ENCODE peak calls at places on chromosomes 3 and 15, in six cellular contexts. W is RWPE2, Q is pancreas, I is neural progenitor cell, E is spleen, O is cardiac muscle cell. F is an unnamed sample.
A peak's percentile ranks its signal among the peaks of the same experiment; 100 is the strongest.

GRCh38 chr3:195916991-195917390 is 8.6 kb upstream of the TNK2 start:
- DNase-seq in Q (no peak), W (no peak), I (no peak), E (peak; percentile 46), O (no peak), F (peak; percentile 29)

GRCh38 chr15:66069751-66070150 is 183.8 kb downstream of the MEGF11 start:
- DNase-seq in W (no peak), Q (no peak), E (no peak), I (no peak), O (no peak), F (no peak)

GRCh38 chr3:24829011-24829581 is 334.4 kb upstream of the THRB start:
- DNase-seq in W (no peak), Q (peak; percentile 59), O (peak; percentile 83), E (peak; percentile 75), I (peak; percentile 78), F (peak; percentile 74)

GRCh38 chr3:103306081-103306480 is 871.3 kb downstream of the ZPLD1 start:
- DNase-seq in O (no peak), W (no peak), I (no peak), E (no peak), Q (no peak), F (no peak)

GRCh38 chr15:68272797-68273271 is 4.7 kb upstream of the FEM1B start:
- DNase-seq in Q (no peak), O (no peak), E (no peak), I (no peak), W (peak; percentile 90), F (no peak)

GRCh38 chr3:169041677-169042171 is 621.8 kb downstream of the MECOM start:
- DNase-seq in Q (no peak), O (peak; percentile 25), W (no peak), I (peak; percentile 21), E (no peak), F (no peak)

GRCh38 chr3:193819117-193819978 is 226.3 kb downstream of the OPA1 start:
- DNase-seq in E (no peak), I (no peak), O (no peak), W (no peak), Q (no peak), F (no peak)

GRCh38 chr3:191340976-191341375 is 10.7 kb upstream of the UTS2B start:
- DNase-seq in E (no peak), W (no peak), I (no peak), Q (no peak), O (no peak), F (no peak)

GRCh38 chr15:92448370-92448769 is 54.7 kb downstream of the ST8SIA2 start:
- DNase-seq in Q (no peak), E (no peak), I (no peak), O (no peak), W (no peak), F (no peak)

GRCh38 chr15:41019174-41019573 is 65.9 kb downstream of the CHAC1 start:
- DNase-seq in E (no peak), Q (no peak), W (no peak), O (no peak), I (no peak), F (no peak)

GRCh38 chr3:2511356-2511755 is 412.7 kb downstream of the CNTN4 start:
- DNase-seq in I (peak; percentile 41), E (no peak), O (peak; percentile 42), W (no peak), Q (no peak), F (peak; percentile 44)

GRCh38 chr3:17949116-17949515 is 206.7 kb upstream of the TBC1D5 start:
- DNase-seq in W (no peak), E (no peak), O (no peak), I (no peak), Q (no peak), F (no peak)

GRCh38 chr3:149717391-149718056 is 34.8 kb downstream of the COMMD2 start:
- DNase-seq in Q (peak; percentile 56), O (peak; percentile 71), W (no peak), I (peak; percentile 77), E (no peak), F (no peak)

GRCh38 chr15:71746719-71747118 is 63.6 kb upstream of the NR2E3 start:
- DNase-seq in Q (no peak), O (no peak), I (no peak), E (no peak), W (peak; percentile 92), F (no peak)

GRCh38 chr3:114319453-114319852 is 25.6 kb downstream of the TIGIT start:
- DNase-seq in E (no peak), I (peak; percentile 46), W (no peak), O (peak; percentile 55), Q (no peak), F (no peak)

GRCh38 chr3:12501360-12502020 is 17.2 kb downstream of the TSEN2 start:
- DNase-seq in E (no peak), I (no peak), W (no peak), O (peak; percentile 50), Q (peak; percentile 37), F (no peak)
- TF ChIP-seq CTCF in E (no peak), I (no peak), W (no peak), O (no peak), Q (no peak), F (no peak)

GRCh38 chr3:119437852-119438251 is 25.6 kb downstream of the TMEM39A start:
- DNase-seq in W (no peak), I (no peak), E (no peak), O (no peak), Q (no peak), F (no peak)
- H3K36me3 ChIP-seq in W (peaks cover 93% of the 10 kb centered on the region), I (peaks cover 8% of the 10 kb centered on the region), E (peaks cover 57% of the 10 kb centered on the region), O (peaks cover 43% of the 10 kb centered on the region), Q (peaks cover 66% of the 10 kb centered on the region), F (peaks cover 7% of the 10 kb centered on the region)

GRCh38 chr15:27665002-27665401 is 434.1 kb downstream of the OCA2 start:
- DNase-seq in E (no peak), W (no peak), I (no peak), Q (no peak), O (no peak), F (no peak)

GRCh38 chr15:27656296-27656987 is 442.7 kb downstream of the OCA2 start:
- DNase-seq in O (no peak), I (no peak), Q (no peak), E (no peak), W (no peak), F (no peak)

GRCh38 chr15:27655063-27655462 is 444.1 kb downstream of the OCA2 start:
- DNase-seq in E (no peak), I (no peak), W (no peak), Q (no peak), O (no peak), F (no peak)

DNA sequence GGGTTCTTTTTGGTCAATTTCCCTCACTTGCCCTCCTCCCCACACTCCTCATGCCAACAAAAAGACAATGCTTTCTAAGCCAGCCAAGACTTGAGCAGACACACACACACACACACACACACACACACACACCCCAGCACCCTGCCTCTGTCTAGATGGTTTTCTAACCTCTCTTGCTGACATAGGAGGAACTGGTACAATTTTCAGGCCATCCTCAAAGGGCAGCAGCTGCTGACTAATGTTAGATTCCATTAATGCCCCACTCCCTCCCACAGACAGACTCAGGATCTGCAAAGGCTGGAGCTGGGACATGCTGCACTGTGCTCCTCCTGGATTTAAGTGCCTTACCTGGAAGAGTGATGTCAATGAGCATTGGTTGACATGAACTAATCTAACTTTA is 438.4 kb downstream of the OCA2 start:
- DNase-seq in W (no peak), Q (no peak), E (no peak), O (no peak), I (no peak), F (no peak)
- H3K4me1 ChIP-seq in W (no peaks in the 10 kb centered on the region), Q (no peaks in the 10 kb centered on the region), E (no peaks in the 10 kb centered on the region), O (no peaks in the 10 kb centered on the region), I (no peaks in the 10 kb centered on the region), F (no peaks in the 10 kb centered on the region)

GRCh38 chr3:50139718-50140423 is 15.3 kb upstream of the SEMA3F start:
- DNase-seq in E (no peak), W (no peak), O (peak; percentile 34), Q (no peak), I (no peak), F (no peak)
- TF ChIP-seq CTCF in E (no peak), W (no peak), O (no peak), Q (no peak), I (no peak), F (no peak)

GRCh38 chr3:184145120-184145524 is 10.0 kb downstream of the EIF2B5 start:
- DNase-seq in O (peak; percentile 52), Q (peak; percentile 71), W (no peak), E (peak; percentile 68), I (peak; percentile 65), F (no peak)
- H3K36me3 ChIP-seq in O (peaks cover 33% of the 10 kb centered on the region), Q (peaks cover 52% of the 10 kb centered on the region), W (peaks cover 52% of the 10 kb centered on the region), E (peaks cover 51% of the 10 kb centered on the region), I (no peaks in the 10 kb centered on the region), F (peaks cover 28% of the 10 kb centered on the region)

GRCh38 chr3:41352526-41352925 is 153.2 kb downstream of the CTNNB1 start:
- DNase-seq in E (no peak), O (no peak), Q (no peak), W (no peak), I (no peak), F (no peak)

GRCh38 chr3:41356775-41357174 is 157.5 kb downstream of the CTNNB1 start:
- DNase-seq in I (no peak), O (no peak), W (no peak), E (no peak), Q (no peak), F (no peak)

GRCh38 chr3:41362638-41363559 is 163.6 kb downstream of the CTNNB1 start:
- DNase-seq in I (peak; percentile 87), W (no peak), Q (peak; percentile 11), O (peak; percentile 57), E (no peak), F (no peak)

GRCh38 chr3:41357271-41357670 is 158.0 kb downstream of the CTNNB1 start:
- DNase-seq in O (no peak), E (no peak), I (no peak), W (no peak), Q (no peak), F (no peak)
- H3K4me1 ChIP-seq in O (peaks cover 11% of the 10 kb centered on the region), E (no peaks in the 10 kb centered on the region), I (no peaks in the 10 kb centered on the region), W (no peaks in the 10 kb centered on the region), Q (no peaks in the 10 kb centered on the region), F (no peaks in the 10 kb centered on the region)

GRCh38 chr15:78396976-78397375 is 41.0 kb upstream of the IREB2 start:
- DNase-seq in W (peak; percentile 54), E (no peak), I (no peak), Q (peak; percentile 85), O (no peak), F (peak; percentile 77)
- TF ChIP-seq CTCF in W (peak; percentile 27), E (no peak), I (peak; percentile 30), Q (peak; percentile 41), O (peak; percentile 28), F (peak; percentile 39)